ENCODE peak calls at places on chromosomes 3 and 15, in nine cellular contexts. R is IMR-90; H is adrenal gland; D is HFFc6; U is GM13977; Q is MCF 10A; C is lower lobe of right lung; K is CD4-positive, alpha-beta T cell; S is endothelial cell. Z is an unnamed sample.

GRCh38 chr3:53890726-53891499 is 746 bp downstream of the SELENOK start:
- DNase-seq in K (peak), S (no peak), U (peak), D (no peak), R (peak), H (peak), C (no peak), Q (peak), Z (no peak)

GRCh38 chr3:141446737-141447136 is 40.1 kb upstream of the RASA2 start:
- DNase-seq in H (no peak), S (no peak), K (no peak), Q (no peak), U (no peak), C (no peak), D (no peak), R (no peak), Z (no peak)

GRCh38 chr3:122021811-122022401 is at the start of gene ILDR1:
- DNase-seq in S (peak), H (no peak), R (no peak), C (peak), K (no peak), Q (peak), U (peak), D (no peak), Z (peak)

GRCh38 chr3:128482857-128483656 is 9.9 kb downstream of the GATA2 start:
- DNase-seq in D (peak), U (no peak), H (no peak), S (peak), R (peak), Q (no peak), K (no peak), C (peak), Z (no peak)

GRCh38 chr3:13009132-13009945 is 63.9 kb downstream of the IQSEC1 start:
- DNase-seq in H (peak), C (peak), K (no peak), U (peak), Q (no peak), D (no peak), S (no peak), R (no peak), Z (no peak)

GRCh38 chr3:12489832-12490231 is 5.6 kb downstream of the TSEN2 start:
- DNase-seq in C (no peak), K (no peak), R (no peak), H (no peak), D (no peak), S (no peak), U (no peak), Q (no peak), Z (no peak)

GRCh38 chr3:73605388-73605787 is 19.4 kb downstream of the PDZRN3 start:
- DNase-seq in Q (no peak), C (no peak), D (peak), K (no peak), U (no peak), R (peak), H (no peak), S (no peak), Z (no peak)

GRCh38 chr15:40047413-40048154 is 8.6 kb upstream of the SRP14 start:
- DNase-seq in U (peak), H (peak), R (peak), D (peak), S (no peak), K (no peak), Q (peak), C (peak), Z (no peak)

GRCh38 chr15:38251726-38252480 is 733 bp upstream of the SPRED1 start:
- DNase-seq in U (peak), R (peak), C (peak), D (peak), Q (peak), K (peak), S (peak), H (peak), Z (peak)

GRCh38 chr3:149579838-149580542 is 77.8 kb downstream of the WWTR1 start:
- DNase-seq in S (no peak), D (peak), U (peak), C (no peak), Q (peak), H (no peak), R (peak), K (no peak), Z (no peak)

GRCh38 chr3:195752538-195753331 is 32.0 kb downstream of the MUC20 start:
- DNase-seq in D (no peak), R (no peak), K (no peak), H (peak), C (peak), Q (no peak), U (no peak), S (no peak), Z (no peak)

GRCh38 chr3:67329358-67329757 is 325.1 kb downstream of the SUCLG2 start:
- DNase-seq in U (no peak), K (no peak), Q (no peak), D (no peak), C (no peak), S (no peak), H (no peak), R (no peak), Z (no peak)

GRCh38 chr3:36763850-36764703 is at the start of gene DCLK3:
- DNase-seq in R (no peak), C (no peak), K (no peak), S (peak), U (no peak), D (no peak), Q (no peak), H (no peak), Z (peak)

GRCh38 chr3:175260145-175260794 is 401.1 kb downstream of the NAALADL2 start:
- DNase-seq in K (no peak), S (no peak), D (peak), Q (peak), R (peak), C (no peak), U (no peak), H (no peak), Z (no peak)

GRCh38 chr15:52652984-52653383 is 26.2 kb downstream of the ATOSA start:
- DNase-seq in S (no peak), D (peak), U (no peak), H (no peak), R (peak), C (no peak), Q (no peak), K (no peak), Z (no peak)

GRCh38 chr15:45364271-45364670 is 14.1 kb downstream of the GATM start:
- DNase-seq in D (no peak), K (no peak), U (no peak), C (no peak), Q (no peak), R (no peak), H (no peak), S (no peak), Z (no peak)
- TF ChIP-seq CTCF in D (no peak), K (no peak), U (no peak), C (no peak), Q (no peak), R (no peak), H (no peak), S (no peak), Z (no peak)

GRCh38 chr3:145892869-145893268 is 268.1 kb downstream of the PLOD2 start:
- DNase-seq in C (no peak), D (no peak), S (no peak), H (no peak), K (no peak), U (no peak), R (no peak), Q (no peak), Z (no peak)

GRCh38 chr3:145893331-145893730 is 267.7 kb downstream of the PLOD2 start:
- DNase-seq in D (no peak), K (no peak), R (no peak), H (no peak), S (no peak), Q (no peak), U (no peak), C (no peak), Z (no peak)

GRCh38 chr3:145889730-145890129 is 271.3 kb downstream of the PLOD2 start:
- DNase-seq in C (no peak), R (no peak), H (no peak), D (no peak), Q (no peak), U (no peak), K (no peak), S (no peak), Z (no peak)
- TF ChIP-seq CTCF in C (no peak), R (no peak), H (no peak), D (no peak), Q (no peak), U (no peak), K (no peak), S (no peak), Z (no peak)

GRCh38 chr15:89458440-89458839 is 37.9 kb downstream of the RHCG start:
- DNase-seq in D (no peak), S (no peak), U (no peak), C (no peak), H (no peak), K (no peak), Q (no peak), R (no peak), Z (no peak)

GRCh38 chr15:89461386-89461785 is 35.0 kb downstream of the RHCG start:
- DNase-seq in U (no peak), R (no peak), K (no peak), H (no peak), C (no peak), D (no peak), S (no peak), Q (no peak), Z (no peak)

GRCh38 chr15:89457086-89457485 is 39.3 kb downstream of the RHCG start:
- DNase-seq in H (no peak), K (no peak), U (no peak), R (peak), D (peak), S (no peak), Q (peak), C (no peak), Z (no peak)

GRCh38 chr15:89460048-89460447 is 36.3 kb downstream of the RHCG start:
- DNase-seq in Q (no peak), H (no peak), K (no peak), D (no peak), R (no peak), S (no peak), C (no peak), U (no peak), Z (no peak)

DNA sequence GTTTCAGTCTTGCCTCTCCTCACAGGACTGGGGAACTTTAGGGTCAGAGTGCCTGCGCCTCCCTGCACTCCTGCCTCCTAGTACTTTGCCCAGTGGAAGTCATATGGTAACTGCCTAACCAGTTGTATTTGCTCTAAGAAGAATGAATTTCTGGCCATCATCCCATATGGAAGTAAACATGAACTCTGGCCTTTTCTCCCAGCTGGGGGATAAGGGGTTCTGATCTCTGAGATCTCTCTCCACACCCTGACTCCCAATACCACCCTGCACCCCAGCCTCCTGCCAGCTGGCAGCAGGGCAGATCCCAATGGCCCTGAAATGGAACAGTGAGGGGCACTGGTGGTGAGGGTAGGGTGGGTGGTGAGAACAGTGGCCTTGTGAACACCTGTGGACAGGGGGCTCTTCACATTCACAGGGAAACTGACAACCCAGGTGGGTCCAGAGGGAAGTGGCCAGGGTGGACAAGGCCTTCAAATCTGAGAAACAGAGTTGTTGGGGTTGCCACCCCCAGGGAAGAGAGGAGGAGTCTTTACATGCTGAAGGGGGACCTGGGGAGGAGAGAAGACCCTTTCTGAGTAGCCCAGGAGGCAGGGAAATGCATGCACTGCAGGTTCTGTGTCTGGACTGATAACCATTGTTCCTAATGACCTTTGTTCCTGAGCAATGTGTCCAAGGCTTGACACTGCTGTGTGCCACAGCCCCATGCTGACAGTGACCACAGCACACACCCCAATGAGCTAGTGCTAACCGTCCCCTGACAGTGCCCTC is 36.9 kb downstream of the RHCG start:
- DNase-seq in D (no peak), C (no peak), S (no peak), R (no peak), K (no peak), U (no peak), H (no peak), Q (no peak), Z (no peak)
- TF ChIP-seq CTCF in D (no peak), C (no peak), S (no peak), R (no peak), K (no peak), U (no peak), H (no peak), Q (no peak), Z (no peak)

DNA sequence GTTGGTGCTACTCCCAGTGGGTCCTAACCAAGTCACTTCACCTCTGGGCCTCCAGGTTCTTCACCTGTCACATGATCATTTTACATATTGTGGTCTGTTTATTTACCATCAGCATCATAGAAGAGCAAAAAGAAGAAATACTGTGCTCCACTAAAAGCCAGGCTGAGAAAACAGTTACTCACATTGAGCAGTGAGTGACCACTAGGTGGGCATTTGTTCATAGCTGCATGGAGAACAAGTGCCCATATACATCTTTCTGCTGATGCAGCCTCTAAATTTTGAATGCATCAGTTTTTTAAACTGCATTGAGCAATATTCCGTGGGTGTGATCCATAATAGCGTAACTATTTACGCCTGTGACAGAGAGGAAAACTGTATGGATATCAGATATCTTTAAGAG is 76.2 kb downstream of the DCUN1D1 start:
- DNase-seq in D (no peak), R (no peak), H (no peak), S (no peak), Q (no peak), U (no peak), K (no peak), C (no peak), Z (no peak)
- TF ChIP-seq CTCF in D (peak), R (no peak), H (peak), S (peak), Q (no peak), U (no peak), K (no peak), C (no peak), Z (peak)

GRCh38 chr3:172666181-172666872 is 44.5 kb downstream of the NCEH1 start:
- DNase-seq in R (no peak), D (no peak), Q (peak), S (no peak), C (no peak), K (no peak), H (peak), U (no peak), Z (no peak)
- TF ChIP-seq CTCF in R (peak), D (no peak), Q (no peak), S (no peak), C (no peak), K (no peak), H (no peak), U (peak), Z (no peak)

GRCh38 chr3:65080432-65080831 is 392.6 kb upstream of the ADAMTS9 start:
- DNase-seq in U (no peak), C (no peak), S (no peak), Q (no peak), H (no peak), D (no peak), R (no peak), K (no peak), Z (no peak)
- TF ChIP-seq CTCF in U (no peak), C (no peak), S (no peak), Q (no peak), H (no peak), D (no peak), R (no peak), K (no peak), Z (no peak)

DNA sequence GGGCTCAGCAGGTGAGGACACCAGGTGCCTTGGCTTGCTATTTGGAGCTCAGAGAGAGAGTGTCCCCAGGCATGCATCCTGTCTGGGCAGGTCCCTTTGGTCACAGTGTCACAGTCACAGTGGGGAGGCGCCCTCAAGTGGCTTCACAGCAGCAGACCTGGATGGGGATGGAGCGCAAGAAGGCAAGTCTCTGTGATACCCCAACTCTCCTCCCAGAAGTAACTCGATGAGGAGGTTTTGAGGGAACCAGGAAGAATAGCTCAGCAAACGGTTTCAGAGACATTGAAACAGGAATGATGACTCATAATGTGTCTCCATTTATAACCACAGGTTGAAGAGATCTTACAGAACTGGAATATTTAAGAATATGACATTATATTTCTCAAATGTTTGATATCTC is 66.5 kb upstream of the SH3GL3 start:
- DNase-seq in U (peak), S (peak), H (peak), C (peak), R (peak), K (no peak), Q (peak), D (peak), Z (peak)
- TF ChIP-seq CTCF in U (peak), S (no peak), H (peak), C (peak), R (peak), K (no peak), Q (peak), D (peak), Z (peak)

Z was measured in progenitor cell of endocrine pancreas.